ENCODE peak calls at places on chromosomes 16 and 17, in nine cellular contexts. G is lower lobe of right lung, I is PC-9, A is right cardiac atrium, L is right lobe of liver, D is iPS DF 6.9, U is mucosa of descending colon, M is endodermal cell, K is left lung. Z is an unnamed sample. For H3K4me1, the result is how much of the 10 kb centered on the place peaks cover.

GRCh38 chr17:31248986-31249385 is 48.1 kb downstream of the OMG start:
- DNase-seq in G (no peak), I (peak), A (no peak), L (no peak), D (no peak), U (no peak), M (no peak), K (no peak), Z (peak)

GRCh38 chr17:35537569-35538209 is at the start of gene SLFN12L:
- DNase-seq in G (no peak), I (no peak), A (no peak), L (no peak), D (no peak), U (no peak), M (no peak), K (no peak), Z (no peak)

GRCh38 chr17:9054611-9055010 is 33.3 kb downstream of the NTN1 start:
- DNase-seq in G (no peak), I (no peak), A (no peak), L (no peak), D (peak), U (no peak), M (peak), K (no peak), Z (no peak)

GRCh38 chr17:83064732-83065659 is 14.4 kb upstream of the METRNL start:
- DNase-seq in G (peak), I (peak), A (peak), L (peak), D (no peak), U (peak), M (peak), K (peak), Z (peak)

GRCh38 chr16:88430185-88430523 is 22.9 kb upstream of the ZFPM1 start:
- DNase-seq in G (no peak), I (no peak), A (no peak), L (no peak), D (no peak), U (no peak), M (no peak), K (no peak), Z (no peak)

GRCh38 chr17:7852919-7853692 is 1.8 kb upstream of the TMEM88 start:
- DNase-seq in G (peak), I (no peak), A (peak), L (no peak), D (no peak), U (peak), M (peak), K (no peak), Z (no peak)

GRCh38 chr17:6995500-6996255 is at the start of gene ALOX12:
- DNase-seq in G (no peak), I (no peak), A (peak), L (no peak), D (no peak), U (peak), M (peak), K (peak), Z (no peak)

GRCh38 chr17:74361613-74362391 is at the start of gene BTBD17:
- DNase-seq in G (peak), I (no peak), A (peak), L (peak), D (no peak), U (peak), M (peak), K (no peak), Z (no peak)

GRCh38 chr17:76243826-76244679 is 3.8 kb upstream of the RNF157 start:
- DNase-seq in G (no peak), I (no peak), A (no peak), L (no peak), D (no peak), U (no peak), M (peak), K (no peak), Z (no peak)

GRCh38 chr16:54031107-54031760 is 255.4 kb downstream of the IRX3 start:
- DNase-seq in G (no peak), I (peak), A (no peak), L (no peak), D (no peak), U (no peak), M (no peak), K (no peak), Z (no peak)

GRCh38 chr16:66524601-66525164 is 25.2 kb downstream of the TK2 start:
- DNase-seq in G (peak), I (no peak), A (peak), L (no peak), D (no peak), U (peak), M (peak), K (no peak), Z (peak)

GRCh38 chr17:83107656-83108048 is 28.2 kb downstream of the METRNL start:
- DNase-seq in G (no peak), I (no peak), A (peak), L (no peak), D (no peak), U (no peak), M (no peak), K (no peak), Z (no peak)

GRCh38 chr16:48182979-48183537 is 27.3 kb upstream of the ABCC12 start:
- DNase-seq in G (no peak), I (no peak), A (no peak), L (no peak), D (no peak), U (no peak), M (no peak), K (no peak), Z (no peak)

GRCh38 chr16:30482366-30482765 is 9.8 kb downstream of the ITGAL start:
- DNase-seq in G (no peak), I (no peak), A (no peak), L (no peak), D (no peak), U (no peak), M (no peak), K (no peak), Z (no peak)

GRCh38 chr16:77191259-77191969 is 424 bp downstream of the MON1B start:
- DNase-seq in G (peak), I (peak), A (peak), L (peak), D (no peak), U (peak), M (no peak), K (peak), Z (no peak)

GRCh38 chr17:65055280-65055707 is 1.2 kb downstream of the GNA13 start:
- DNase-seq in G (no peak), I (no peak), A (no peak), L (no peak), D (no peak), U (no peak), M (no peak), K (no peak), Z (no peak)

GRCh38 chr17:76869209-76869877 is 1.1 kb downstream of the MGAT5B start:
- DNase-seq in G (no peak), I (no peak), A (no peak), L (no peak), D (no peak), U (no peak), M (peak), K (no peak), Z (no peak)

GRCh38 chr17:76820039-76820438 is 48.2 kb upstream of the MGAT5B start:
- DNase-seq in G (no peak), I (no peak), A (no peak), L (no peak), D (no peak), U (no peak), M (no peak), K (no peak), Z (no peak)

GRCh38 chr17:10870651-10871050 is 32.8 kb upstream of the PIRT start:
- DNase-seq in G (no peak), I (no peak), A (no peak), L (no peak), D (no peak), U (no peak), M (no peak), K (no peak), Z (no peak)

GRCh38 chr17:73998246-73999220 is 204.9 kb upstream of the RPL38 start:
- DNase-seq in G (peak), I (no peak), A (peak), L (peak), D (peak), U (peak), M (peak), K (peak), Z (no peak)

GRCh38 chr17:57538730-57539456 is 206.2 kb downstream of the CCDC182 start:
- DNase-seq in G (no peak), I (no peak), A (no peak), L (no peak), D (no peak), U (no peak), M (no peak), K (no peak), Z (no peak)

GRCh38 chr17:81608605-81609004 is 28.3 kb downstream of the NPLOC4 start:
- DNase-seq in G (peak), I (no peak), A (no peak), L (no peak), D (no peak), U (no peak), M (no peak), K (no peak), Z (no peak)

GRCh38 chr17:9360610-9361571 is 214.7 kb downstream of the STX8 start:
- DNase-seq in G (no peak), I (no peak), A (no peak), L (peak), D (no peak), U (peak), M (no peak), K (no peak), Z (peak)

GRCh38 chr16:17803625-17804410 is 333.1 kb upstream of the XYLT1 start:
- DNase-seq in G (no peak), I (no peak), A (no peak), L (no peak), D (no peak), U (no peak), M (no peak), K (no peak), Z (no peak)

GRCh38 chr16:12016166-12016947 is 39.8 kb downstream of the SNX29 start:
- DNase-seq in G (no peak), I (no peak), A (no peak), L (no peak), D (no peak), U (no peak), M (no peak), K (no peak), Z (no peak)
- H3K4me1 ChIP-seq in G (under half), I (under half), A (under half), L (under half), D (under half), U (under half), M (under half), K (under half), Z (under half)

GRCh38 chr16:11619327-11619851 is 32.7 kb upstream of the LITAF start:
- DNase-seq in G (no peak), I (peak), A (no peak), L (peak), D (no peak), U (no peak), M (no peak), K (no peak), Z (peak)
- H3K4me1 ChIP-seq in G (under half), I (under half), A (under half), L (under half), D (under half), U (under half), M (under half), K (half or more), Z (under half)

GRCh38 chr17:45366691-45367090 is 49.9 kb upstream of the MAP3K14 start:
- DNase-seq in G (no peak), I (no peak), A (no peak), L (no peak), D (no peak), U (no peak), M (peak), K (no peak), Z (no peak)
- H3K4me1 ChIP-seq in G (under half), I (under half), A (under half), L (under half), D (under half), U (under half), M (under half), K (under half), Z (under half)

DNA sequence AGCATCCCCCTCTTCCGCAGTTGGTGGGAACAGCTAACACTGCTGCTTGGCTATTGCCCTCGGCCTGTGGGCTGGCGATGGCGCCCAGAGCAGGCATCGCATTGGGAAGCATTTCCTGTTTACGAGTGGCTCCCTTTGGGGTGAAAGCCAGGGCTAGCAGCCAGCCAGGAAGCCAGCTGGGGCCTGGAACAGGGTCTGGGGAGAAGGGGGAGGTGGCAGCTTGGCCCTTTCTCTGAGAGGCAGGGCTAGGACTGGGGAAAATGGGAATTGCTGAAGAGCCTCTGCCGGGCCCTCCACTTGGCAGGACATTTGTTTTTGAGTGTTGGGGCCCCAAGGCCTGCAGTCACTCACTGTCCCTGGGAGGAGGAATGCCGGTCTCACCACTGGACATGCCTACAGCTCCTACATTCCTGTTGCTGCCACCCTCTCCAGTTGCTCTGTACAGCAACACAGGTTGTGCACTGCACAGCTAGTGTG is 2.5 kb upstream of the MTSS2 start:
- DNase-seq in G (peak), I (no peak), A (peak), L (peak), D (no peak), U (peak), M (peak), K (peak), Z (no peak)
- H3K4me1 ChIP-seq in G (half or more), I (under half), A (under half), L (under half), D (under half), U (under half), M (under half), K (half or more), Z (half or more)

DNA sequence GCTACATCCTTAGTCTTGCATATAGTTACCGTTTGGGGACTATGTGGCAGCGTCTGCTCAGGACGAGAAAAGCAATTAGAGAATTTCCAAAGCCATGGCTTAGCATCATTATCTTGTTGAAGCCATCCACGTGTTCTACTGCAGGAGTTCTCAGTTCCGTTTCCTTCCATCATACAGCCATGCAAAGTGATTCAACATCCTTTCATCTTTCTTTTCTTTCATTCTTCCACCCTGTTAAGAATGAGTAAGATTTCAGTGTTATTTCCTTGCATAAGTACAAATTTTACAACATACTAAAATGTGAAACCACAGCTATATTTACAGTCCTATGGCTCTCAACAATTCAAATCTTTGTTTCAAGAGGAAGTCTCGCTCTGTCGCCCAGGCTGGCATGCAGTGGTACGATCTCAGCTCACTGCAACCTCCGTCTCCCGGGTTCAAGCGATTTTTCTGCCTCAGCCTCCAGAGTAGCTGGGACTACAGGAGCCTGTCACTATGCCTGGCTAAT is 3.8 kb downstream of the MARF1 start:
- DNase-seq in G (no peak), I (no peak), A (no peak), L (no peak), D (no peak), U (no peak), M (no peak), K (no peak), Z (no peak)
- H3K4me1 ChIP-seq in G (under half), I (under half), A (under half), L (under half), D (under half), U (under half), M (under half), K (under half), Z (under half)

DNA sequence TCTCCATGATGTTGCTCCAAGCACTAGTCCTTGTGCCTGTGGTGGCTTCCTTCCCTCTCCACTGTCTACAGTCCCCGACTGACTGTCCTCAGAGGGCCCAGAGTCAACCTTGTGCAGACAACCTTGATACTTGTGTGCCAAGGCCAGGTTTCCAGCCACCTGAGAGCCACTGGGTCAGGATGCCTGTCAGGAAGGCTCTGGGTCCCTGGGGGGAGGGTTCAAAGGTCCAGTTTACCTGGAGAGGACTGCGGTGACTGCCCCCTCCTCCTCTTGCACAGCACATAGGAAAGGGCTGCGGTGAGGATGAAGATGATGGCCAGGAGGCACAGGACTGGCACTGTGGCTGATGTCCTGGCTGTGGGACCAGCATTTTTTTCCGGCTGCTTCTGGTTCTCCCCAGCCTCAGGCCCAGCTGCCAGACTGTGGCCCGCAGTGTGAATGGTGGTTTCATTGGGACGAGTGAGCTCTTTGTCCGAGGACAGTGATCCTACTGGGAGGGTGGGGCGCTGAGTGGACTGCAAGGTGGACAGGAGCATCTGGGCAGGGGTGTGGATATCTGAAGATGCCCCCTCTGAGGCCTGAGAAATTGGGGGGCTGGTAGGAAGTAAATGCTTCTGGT is 3.7 kb downstream of the MED11 start:
- DNase-seq in G (peak), I (no peak), A (no peak), L (no peak), D (no peak), U (no peak), M (no peak), K (no peak), Z (no peak)
- H3K4me1 ChIP-seq in G (half or more), I (under half), A (under half), L (under half), D (under half), U (under half), M (under half), K (half or more), Z (under half)

GRCh38 chr17:14301279-14301760 is 439 bp downstream of the HS3ST3B1 start:
- DNase-seq in G (no peak), I (no peak), A (no peak), L (no peak), D (no peak), U (no peak), M (no peak), K (no peak), Z (no peak)
- H3K4me1 ChIP-seq in G (under half), I (under half), A (under half), L (under half), D (under half), U (half or more), M (under half), K (half or more), Z (under half)

DNA sequence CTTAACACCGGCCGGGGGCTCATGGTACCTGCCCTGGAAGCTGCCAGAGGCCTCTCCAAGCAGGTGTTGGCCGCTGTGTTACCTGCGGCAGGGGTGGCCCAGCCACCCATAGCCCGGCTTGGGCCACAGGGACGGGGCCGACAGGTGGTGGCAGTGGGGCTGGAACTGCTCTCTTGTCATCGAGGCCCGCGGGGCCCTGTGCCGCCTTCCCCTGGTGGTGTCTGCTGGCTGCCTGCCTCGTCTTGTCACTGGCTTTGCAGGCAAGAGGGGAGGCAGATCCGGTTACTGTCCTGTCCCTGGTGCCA is 27.1 kb downstream of the GSE1 start:
- DNase-seq in G (no peak), I (no peak), A (no peak), L (no peak), D (no peak), U (no peak), M (no peak), K (peak), Z (no peak)
- H3K4me1 ChIP-seq in G (under half), I (under half), A (under half), L (under half), D (under half), U (under half), M (under half), K (half or more), Z (under half)

GRCh38 chr17:45040459-45040858 is 11.0 kb downstream of the DCAKD start:
- DNase-seq in G (no peak), I (no peak), A (no peak), L (no peak), D (no peak), U (no peak), M (peak), K (no peak), Z (no peak)
- H3K4me1 ChIP-seq in G (under half), I (under half), A (under half), L (under half), D (under half), U (under half), M (under half), K (under half), Z (under half)

GRCh38 chr16:89949756-89950155 is 1.2 kb downstream of the DEF8 start:
- DNase-seq in G (no peak), I (no peak), A (no peak), L (no peak), D (no peak), U (no peak), M (no peak), K (peak), Z (no peak)
- H3K4me1 ChIP-seq in G (under half), I (under half), A (under half), L (under half), D (under half), U (under half), M (under half), K (under half), Z (under half)